ENCODE peak calls at places on chromosomes 11 and 22, in four cellular contexts. One of them, this sample, is unnamed.

GRCh38 chr22:49373801-49374226 is 453.9 kb downstream of the BRD1 start:
- DNase-seq in CD8-positive, alpha-beta T cell: no peak
- DNase-seq in breast epithelium: no peak
- DNase-seq in right lobe of liver: no peak
- DNase-seq in this sample: no peak

GRCh38 chr11:121418625-121419114 is 33.4 kb upstream of the SORL1 start:
- DNase-seq in CD8-positive, alpha-beta T cell: peak; percentile 49
- DNase-seq in breast epithelium: no peak
- DNase-seq in right lobe of liver: peak; percentile 61
- DNase-seq in this sample: no peak

GRCh38 chr11:83367745-83368144 is 81.6 kb upstream of the CCDC90B start:
- DNase-seq in CD8-positive, alpha-beta T cell: no peak
- DNase-seq in breast epithelium: no peak
- DNase-seq in right lobe of liver: no peak
- DNase-seq in this sample: no peak

GRCh38 chr11:68783216-68783821 is 32.0 kb upstream of the TESMIN start:
- DNase-seq in CD8-positive, alpha-beta T cell: no peak
- DNase-seq in breast epithelium: no peak
- DNase-seq in right lobe of liver: no peak
- DNase-seq in this sample: no peak

GRCh38 chr11:128733440-128734115 is 39.7 kb downstream of the FLI1 start:
- DNase-seq in CD8-positive, alpha-beta T cell: peak; percentile 46
- DNase-seq in breast epithelium: no peak
- DNase-seq in right lobe of liver: no peak
- DNase-seq in this sample: no peak

GRCh38 chr11:34997872-34998548 is 81.6 kb downstream of the PDHX start:
- DNase-seq in CD8-positive, alpha-beta T cell: no peak
- DNase-seq in breast epithelium: no peak
- DNase-seq in right lobe of liver: no peak
- DNase-seq in this sample: peak; percentile 65

GRCh38 chr11:124823512-124824376 is 23.5 kb upstream of the MSANTD2 start:
- DNase-seq in CD8-positive, alpha-beta T cell: no peak
- DNase-seq in breast epithelium: no peak
- DNase-seq in right lobe of liver: no peak
- DNase-seq in this sample: peak; percentile 63

GRCh38 chr22:25202290-25202921 is 2.7 kb downstream of the CRYBB3 start:
- DNase-seq in CD8-positive, alpha-beta T cell: peak; percentile 52
- DNase-seq in breast epithelium: no peak
- DNase-seq in right lobe of liver: no peak
- DNase-seq in this sample: no peak

GRCh38 chr22:33409134-33409533 is 351.0 kb upstream of the SYN3 start:
- DNase-seq in CD8-positive, alpha-beta T cell: no peak
- DNase-seq in breast epithelium: no peak
- DNase-seq in right lobe of liver: no peak
- DNase-seq in this sample: no peak
- H3K4me3 ChIP-seq in CD8-positive, alpha-beta T cell: no peak overlapping the region
- H3K4me3 ChIP-seq in breast epithelium: no peak overlapping the region
- H3K4me3 ChIP-seq in right lobe of liver: no peak overlapping the region
- H3K4me3 ChIP-seq in this sample: no peak overlapping the region

GRCh38 chr11:21928834-21929233 is 264.1 kb upstream of the ANO5 start:
- DNase-seq in CD8-positive, alpha-beta T cell: no peak
- DNase-seq in breast epithelium: no peak
- DNase-seq in right lobe of liver: no peak
- DNase-seq in this sample: no peak

GRCh38 chr11:21927628-21928027 is 265.3 kb upstream of the ANO5 start:
- DNase-seq in CD8-positive, alpha-beta T cell: no peak
- DNase-seq in breast epithelium: no peak
- DNase-seq in right lobe of liver: no peak
- DNase-seq in this sample: no peak

GRCh38 chr11:21931436-21932101 is 261.3 kb upstream of the ANO5 start:
- DNase-seq in CD8-positive, alpha-beta T cell: no peak
- DNase-seq in breast epithelium: no peak
- DNase-seq in right lobe of liver: no peak
- DNase-seq in this sample: no peak

DNA sequence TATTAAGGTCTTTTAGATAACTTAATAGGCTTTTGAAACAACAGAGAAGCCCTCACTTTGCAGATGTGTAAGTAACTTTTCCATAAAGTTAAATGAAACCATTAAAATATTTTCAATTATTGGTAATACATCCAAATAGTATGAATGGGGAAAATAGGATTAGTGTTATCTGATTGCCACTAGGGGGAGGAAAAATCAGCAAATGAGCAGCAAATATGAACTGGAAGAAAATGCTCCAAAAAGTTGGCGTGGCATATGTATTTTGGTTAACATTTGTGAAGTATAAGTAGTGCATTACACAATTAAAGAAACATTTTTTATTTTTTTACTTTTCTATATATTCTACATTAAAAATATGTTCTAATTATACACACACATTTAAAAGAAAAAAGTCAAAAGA is 259.8 kb upstream of the ANO5 start:
- DNase-seq in CD8-positive, alpha-beta T cell: no peak
- DNase-seq in breast epithelium: no peak
- DNase-seq in right lobe of liver: no peak
- DNase-seq in this sample: no peak
- TF ChIP-seq CTCF in CD8-positive, alpha-beta T cell: no peak
- TF ChIP-seq CTCF in breast epithelium: no peak
- TF ChIP-seq CTCF in right lobe of liver: peak; percentile 56
- TF ChIP-seq CTCF in this sample: peak; percentile 49

DNA sequence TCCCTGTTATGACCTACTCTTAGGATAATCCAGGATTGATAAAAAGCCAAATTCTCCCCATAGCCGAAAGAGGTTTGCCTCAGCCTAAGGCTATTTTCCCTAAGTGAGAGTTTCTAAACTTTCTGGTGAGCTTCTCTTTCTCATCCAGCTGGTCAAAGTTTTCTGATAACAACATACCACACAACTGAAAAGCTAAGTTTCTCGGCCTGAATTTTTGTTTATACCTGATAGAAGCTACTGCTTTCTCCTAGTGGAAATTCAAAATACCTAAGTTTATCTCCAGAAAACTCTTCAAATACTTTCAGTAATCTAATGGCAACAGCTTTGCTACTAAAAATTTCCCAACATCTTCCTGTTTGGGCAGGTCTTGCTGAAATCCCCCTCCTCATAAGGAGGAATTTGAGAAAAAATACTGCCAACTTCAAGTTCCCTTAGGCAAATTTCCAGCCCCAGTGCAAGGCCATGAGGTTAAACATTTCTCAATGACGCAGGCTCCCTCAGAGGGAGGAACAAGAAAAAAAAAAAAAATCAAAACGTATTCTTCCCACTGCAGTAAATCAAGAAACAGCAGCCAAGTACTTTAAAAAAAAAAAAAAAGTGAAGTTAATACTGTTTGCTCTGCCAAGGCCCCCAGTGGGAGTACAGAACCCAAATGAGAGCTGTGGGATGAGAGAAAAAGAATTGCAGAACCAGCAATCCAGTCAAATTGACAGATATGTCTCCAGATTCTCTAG is 127.0 kb downstream of the MRTFA start:
- DNase-seq in CD8-positive, alpha-beta T cell: no peak
- DNase-seq in breast epithelium: no peak
- DNase-seq in right lobe of liver: no peak
- DNase-seq in this sample: no peak
- H3K4me3 ChIP-seq in CD8-positive, alpha-beta T cell: no peak overlapping the region
- H3K4me3 ChIP-seq in breast epithelium: no peak overlapping the region
- H3K4me3 ChIP-seq in right lobe of liver: no peak overlapping the region
- H3K4me3 ChIP-seq in this sample: no peak overlapping the region

GRCh38 chr11:86214710-86215109 is 29.8 kb upstream of the EED start:
- DNase-seq in CD8-positive, alpha-beta T cell: no peak
- DNase-seq in breast epithelium: no peak
- DNase-seq in right lobe of liver: no peak
- DNase-seq in this sample: no peak
- TF ChIP-seq CTCF in CD8-positive, alpha-beta T cell: no peak
- TF ChIP-seq CTCF in breast epithelium: no peak
- TF ChIP-seq CTCF in right lobe of liver: no peak
- TF ChIP-seq CTCF in this sample: no peak